ENCODE peak calls at places on chromosomes 5 and 9, in seven cellular contexts. R, S, P, M, F, N and K are unnamed samples.

GRCh38 chr5:54876-55569 is 36.9 kb upstream of the PLEKHG4B start:
- DNase-seq in R (no peak), N (peak), S (no peak), P (no peak), F (no peak), M (no peak), K (no peak)

GRCh38 chr5:31317642-31318041 is 124.2 kb downstream of the CDH6 start:
- DNase-seq in M (no peak), S (peak), R (no peak), F (no peak), P (no peak), N (no peak), K (no peak)

GRCh38 chr9:130174920-130175321 is 2.7 kb downstream of the NCS1 start:
- DNase-seq in N (no peak), F (no peak), P (no peak), R (no peak), S (no peak), M (no peak), K (no peak)

GRCh38 chr9:135032868-135033460 is 54.5 kb upstream of the OLFM1 start:
- DNase-seq in N (no peak), R (no peak), F (peak), P (no peak), S (no peak), M (no peak), K (no peak)

GRCh38 chr5:53984987-53985386 is 325.4 kb downstream of the ARL15 start:
- DNase-seq in M (no peak), F (no peak), R (no peak), P (no peak), N (no peak), S (peak), K (no peak)

GRCh38 chr9:18384066-18384465 is 89.9 kb upstream of the ADAMTSL1 start:
- DNase-seq in N (no peak), S (no peak), P (no peak), F (no peak), R (no peak), M (no peak), K (no peak)

GRCh38 chr5:148913985-148914421 is 87.6 kb downstream of the ADRB2 start:
- DNase-seq in P (no peak), F (no peak), R (no peak), S (peak), N (no peak), M (no peak), K (no peak)

GRCh38 chr9:114150608-114151007 is 4.7 kb upstream of the COL27A1 start:
- DNase-seq in R (no peak), P (no peak), S (no peak), N (no peak), F (no peak), M (no peak), K (no peak)

GRCh38 chr9:36560813-36561212 is 11.9 kb upstream of the MELK start:
- DNase-seq in R (no peak), P (no peak), F (no peak), N (no peak), M (no peak), S (peak), K (no peak)

GRCh38 chr5:139644001-139644456 is 4.1 kb upstream of the CXXC5 start:
- DNase-seq in M (peak), F (peak), R (peak), S (no peak), P (peak), N (no peak), K (no peak)

GRCh38 chr5:12016149-12016740 is 112.0 kb upstream of the CTNND2 start:
- DNase-seq in N (no peak), F (no peak), R (no peak), P (no peak), S (peak), M (no peak), K (no peak)

GRCh38 chr5:134145779-134146581 is 30.8 kb downstream of the SKP1 start:
- DNase-seq in R (peak), N (peak), F (peak), S (peak), P (peak), M (peak), K (peak)

GRCh38 chr9:68793605-68794343 is 88.7 kb downstream of the PIP5K1B start:
- DNase-seq in M (no peak), F (no peak), R (no peak), P (no peak), S (no peak), N (no peak), K (no peak)

GRCh38 chr9:129027685-129028191 is 393 bp downstream of the SH3GLB2 start:
- DNase-seq in P (peak), N (no peak), F (no peak), M (peak), S (peak), R (peak), K (no peak)

GRCh38 chr9:93297659-93298497 is 113.9 kb downstream of the WNK2 start:
- DNase-seq in M (no peak), N (peak), F (peak), P (no peak), R (no peak), S (peak), K (peak)

GRCh38 chr9:35954942-35955546 is 2.9 kb downstream of the OR2S2 start:
- DNase-seq in M (no peak), N (no peak), R (peak), S (peak), P (peak), F (no peak), K (peak)

GRCh38 chr5:72472666-72473422 is 34.4 kb downstream of the ZNF366 start:
- DNase-seq in N (no peak), P (no peak), M (no peak), R (no peak), F (no peak), S (no peak), K (no peak)

GRCh38 chr5:120152472-120152871 is 311.6 kb upstream of the PRR16 start:
- DNase-seq in M (no peak), F (no peak), S (no peak), R (no peak), P (no peak), N (no peak), K (no peak)

GRCh38 chr5:176732736-176733585 is 77.4 kb upstream of the UNC5A start:
- DNase-seq in S (no peak), M (no peak), N (no peak), F (peak), R (no peak), P (no peak), K (no peak)

GRCh38 chr9:12730952-12731351 is 37.8 kb downstream of the TYRP1 start:
- DNase-seq in M (no peak), N (no peak), R (no peak), F (no peak), P (no peak), S (no peak), K (no peak)

GRCh38 chr9:131728961-131729360 is 10.9 kb downstream of the RAPGEF1 start:
- DNase-seq in P (no peak), N (no peak), F (no peak), R (peak), M (no peak), S (no peak), K (no peak)

GRCh38 chr5:151345808-151346478 is 1.4 kb downstream of the SLC36A2 start:
- DNase-seq in P (no peak), N (peak), M (no peak), F (no peak), S (no peak), R (no peak), K (no peak)

GRCh38 chr5:170277953-170278352 is 19.6 kb downstream of the LCP2 start:
- DNase-seq in F (no peak), S (peak), M (no peak), R (no peak), N (no peak), P (no peak), K (no peak)

GRCh38 chr5:151454166-151454565 is 6.8 kb downstream of the SLC36A1 start:
- DNase-seq in M (no peak), S (peak), R (peak), N (no peak), F (no peak), P (no peak), K (no peak)

GRCh38 chr5:163401271-163401670 is 36.1 kb upstream of the CCNG1 start:
- DNase-seq in N (no peak), S (no peak), P (no peak), M (no peak), R (no peak), F (no peak), K (no peak)

GRCh38 chr5:154418344-154418820 is 27.4 kb upstream of the SAP30L start:
- DNase-seq in S (peak), P (no peak), N (peak), R (no peak), M (no peak), F (no peak), K (no peak)

GRCh38 chr9:35353731-35354365 is 136.1 kb upstream of the RUSC2 start:
- DNase-seq in S (no peak), N (no peak), F (no peak), R (no peak), P (no peak), M (no peak), K (no peak)

GRCh38 chr9:14705079-14705478 is 11.8 kb upstream of the ZDHHC21 start:
- DNase-seq in R (no peak), N (no peak), M (no peak), F (no peak), S (no peak), P (no peak), K (no peak)

GRCh38 chr5:80541392-80541791 is 28.7 kb downstream of the ANKRD34B start:
- DNase-seq in N (no peak), P (no peak), M (no peak), R (no peak), F (no peak), S (no peak), K (no peak)

GRCh38 chr9:114316605-114317230 is 6.2 kb upstream of the ORM1 start:
- DNase-seq in M (no peak), R (no peak), P (peak), S (no peak), F (peak), N (no peak), K (no peak)

GRCh38 chr9:95411211-95411892 is 93.8 kb upstream of the FANCC start:
- DNase-seq in R (no peak), M (no peak), N (no peak), F (no peak), S (no peak), P (no peak), K (no peak)
- TF ChIP-seq POLR2AphosphoS5 in R (no peak), M (no peak), N (no peak), F (no peak), S (no peak), P (no peak), K (no peak)

DNA sequence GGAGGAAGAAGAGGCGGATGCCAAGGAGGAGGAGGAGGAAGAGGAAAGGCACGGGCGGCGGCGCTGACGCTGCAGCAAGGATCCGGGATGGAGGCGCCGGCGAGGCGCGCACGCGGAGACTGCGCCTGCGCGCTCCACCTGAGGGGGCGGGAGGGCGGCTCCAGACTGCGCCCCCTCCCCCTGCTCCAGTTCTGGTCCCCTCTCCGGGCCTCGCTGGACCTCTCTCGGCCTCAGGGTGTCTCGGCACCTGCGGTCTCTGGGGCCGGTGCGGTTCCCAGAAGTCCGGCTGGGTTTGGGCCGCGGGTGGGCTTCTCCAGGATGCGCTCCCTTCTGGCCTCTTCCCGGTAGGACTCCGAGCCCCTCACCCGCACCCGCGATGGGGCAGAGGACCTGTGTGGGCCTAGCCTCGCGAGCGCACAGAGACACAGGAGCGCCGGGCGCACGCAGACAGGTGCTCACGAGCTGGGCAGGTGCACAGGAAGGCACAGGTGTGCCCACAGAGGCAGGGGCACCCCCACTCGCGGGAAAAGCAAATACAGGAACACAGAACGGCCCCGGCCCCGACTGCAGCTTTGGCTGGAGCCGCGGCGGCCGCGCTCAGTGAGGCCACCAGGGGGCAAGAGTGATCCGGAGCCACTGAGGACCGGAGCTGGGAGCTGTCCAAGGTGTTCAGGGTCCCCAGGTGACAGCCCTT is at the start of gene NPDC1:
- DNase-seq in R (peak), M (no peak), P (peak), S (peak), N (no peak), F (no peak), K (peak)
- TF ChIP-seq POLR2AphosphoS5 in R (no peak), M (no peak), P (peak), S (peak), N (peak), F (no peak), K (no peak)

GRCh38 chr9:136447173-136447778 is 7.6 kb upstream of the INPP5E start:
- DNase-seq in M (no peak), N (no peak), R (no peak), S (no peak), F (no peak), P (no peak), K (no peak)
- TF ChIP-seq POLR2AphosphoS5 in M (no peak), N (no peak), R (no peak), S (no peak), F (no peak), P (no peak), K (no peak)

DNA sequence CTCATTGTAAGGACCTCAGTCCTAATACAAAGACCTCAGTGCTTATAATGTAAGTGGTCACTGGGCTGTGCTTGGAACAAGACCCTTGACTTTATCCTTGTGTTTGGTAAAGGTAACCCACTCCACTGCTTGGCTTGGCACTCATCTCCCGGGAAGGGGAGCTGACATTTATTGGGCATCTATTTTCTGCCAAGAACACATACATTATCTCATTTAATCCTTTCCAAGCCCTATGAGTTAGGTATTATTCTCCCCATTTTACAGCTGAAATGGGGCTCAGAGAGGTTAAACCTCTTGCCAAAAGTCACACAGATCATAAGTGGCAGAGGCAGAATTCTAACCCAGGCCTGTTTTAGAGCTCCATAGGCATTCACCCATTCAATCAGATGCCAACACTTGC is 32.4 kb downstream of the STC2 start:
- DNase-seq in R (no peak), N (no peak), F (no peak), P (no peak), M (no peak), S (no peak), K (no peak)
- TF ChIP-seq POLR2AphosphoS5 in R (no peak), N (no peak), F (no peak), P (no peak), M (no peak), S (no peak), K (no peak)